ENCODE peak calls at places on chromosomes 1 and 21, in four cellular contexts. One of them, this sample, is unnamed.

GRCh38 chr1:17861685-17862084 is 106.6 kb downstream of the ACTL8 start:
- DNase-seq in spleen: no peak
- DNase-seq in suprapubic skin: no peak
- DNase-seq in body of pancreas: no peak
- DNase-seq in this sample: no peak

GRCh38 chr1:8294170-8294697 is 23.7 kb upstream of the SLC45A1 start:
- DNase-seq in spleen: no peak
- DNase-seq in suprapubic skin: no peak
- DNase-seq in body of pancreas: no peak
- DNase-seq in this sample: no peak

GRCh38 chr1:3065396-3065795 is 3.6 kb upstream of the PRDM16 start:
- DNase-seq in spleen: peak; percentile 54
- DNase-seq in suprapubic skin: peak; percentile 69
- DNase-seq in body of pancreas: no peak
- DNase-seq in this sample: no peak

GRCh38 chr1:40663324-40664166 is 1.9 kb downstream of the RIMS3 start:
- DNase-seq in spleen: no peak
- DNase-seq in suprapubic skin: no peak
- DNase-seq in body of pancreas: no peak
- DNase-seq in this sample: no peak

GRCh38 chr1:235102993-235103411 is 25.6 kb downstream of the TOMM20 start:
- DNase-seq in spleen: no peak
- DNase-seq in suprapubic skin: no peak
- DNase-seq in body of pancreas: no peak
- DNase-seq in this sample: no peak

GRCh38 chr1:202131956-202132821 is 9.5 kb downstream of the GPR37L1 start:
- DNase-seq in spleen: no peak
- DNase-seq in suprapubic skin: no peak
- DNase-seq in body of pancreas: peak; percentile 56
- DNase-seq in this sample: no peak

GRCh38 chr1:198328458-198329032 is 171.7 kb downstream of the NEK7 start:
- DNase-seq in spleen: no peak
- DNase-seq in suprapubic skin: no peak
- DNase-seq in body of pancreas: no peak
- DNase-seq in this sample: no peak

GRCh38 chr1:201022824-201023516 is 544 bp downstream of the KIF21B start:
- DNase-seq in spleen: peak; percentile 92
- DNase-seq in suprapubic skin: no peak
- DNase-seq in body of pancreas: peak; percentile 25
- DNase-seq in this sample: no peak

GRCh38 chr21:42599962-42600361 is 53.5 kb upstream of the PDE9A start:
- DNase-seq in spleen: no peak
- DNase-seq in suprapubic skin: peak; percentile 47
- DNase-seq in body of pancreas: no peak
- DNase-seq in this sample: no peak

GRCh38 chr1:64469614-64469976 is 334 bp upstream of the CACHD1 start:
- DNase-seq in spleen: no peak
- DNase-seq in suprapubic skin: no peak
- DNase-seq in body of pancreas: no peak
- DNase-seq in this sample: no peak

GRCh38 chr1:116494745-116495144 is 76.1 kb downstream of the CD58 start:
- DNase-seq in spleen: no peak
- DNase-seq in suprapubic skin: no peak
- DNase-seq in body of pancreas: peak; percentile 57
- DNase-seq in this sample: peak; percentile 26

GRCh38 chr21:41952568-41953248 is 1.1 kb downstream of the C2CD2 start:
- DNase-seq in spleen: peak; percentile 65
- DNase-seq in suprapubic skin: no peak
- DNase-seq in body of pancreas: no peak
- DNase-seq in this sample: no peak

GRCh38 chr1:75615664-75616435 is 4.9 kb upstream of the SLC44A5 start:
- DNase-seq in spleen: peak; percentile 79
- DNase-seq in suprapubic skin: peak; percentile 76
- DNase-seq in body of pancreas: peak; percentile 30
- DNase-seq in this sample: peak; percentile 78

GRCh38 chr1:27928216-27928954 is 6.4 kb upstream of the SMPDL3B start:
- DNase-seq in spleen: no peak
- DNase-seq in suprapubic skin: no peak
- DNase-seq in body of pancreas: no peak
- DNase-seq in this sample: no peak

GRCh38 chr1:89780721-89781120 is 40.1 kb upstream of the LRRC8D start:
- DNase-seq in spleen: no peak
- DNase-seq in suprapubic skin: no peak
- DNase-seq in body of pancreas: no peak
- DNase-seq in this sample: peak; percentile 16

GRCh38 chr1:215594640-215595039 is 27.5 kb downstream of the KCTD3 start:
- DNase-seq in spleen: no peak
- DNase-seq in suprapubic skin: no peak
- DNase-seq in body of pancreas: no peak
- DNase-seq in this sample: no peak

GRCh38 chr1:172843444-172843843 is 184.5 kb downstream of the FASLG start:
- DNase-seq in spleen: no peak
- DNase-seq in suprapubic skin: no peak
- DNase-seq in body of pancreas: no peak
- DNase-seq in this sample: no peak

GRCh38 chr1:245707941-245708340 is 553.2 kb downstream of the KIF26B start:
- DNase-seq in spleen: peak; percentile 43
- DNase-seq in suprapubic skin: no peak
- DNase-seq in body of pancreas: no peak
- DNase-seq in this sample: no peak

DNA sequence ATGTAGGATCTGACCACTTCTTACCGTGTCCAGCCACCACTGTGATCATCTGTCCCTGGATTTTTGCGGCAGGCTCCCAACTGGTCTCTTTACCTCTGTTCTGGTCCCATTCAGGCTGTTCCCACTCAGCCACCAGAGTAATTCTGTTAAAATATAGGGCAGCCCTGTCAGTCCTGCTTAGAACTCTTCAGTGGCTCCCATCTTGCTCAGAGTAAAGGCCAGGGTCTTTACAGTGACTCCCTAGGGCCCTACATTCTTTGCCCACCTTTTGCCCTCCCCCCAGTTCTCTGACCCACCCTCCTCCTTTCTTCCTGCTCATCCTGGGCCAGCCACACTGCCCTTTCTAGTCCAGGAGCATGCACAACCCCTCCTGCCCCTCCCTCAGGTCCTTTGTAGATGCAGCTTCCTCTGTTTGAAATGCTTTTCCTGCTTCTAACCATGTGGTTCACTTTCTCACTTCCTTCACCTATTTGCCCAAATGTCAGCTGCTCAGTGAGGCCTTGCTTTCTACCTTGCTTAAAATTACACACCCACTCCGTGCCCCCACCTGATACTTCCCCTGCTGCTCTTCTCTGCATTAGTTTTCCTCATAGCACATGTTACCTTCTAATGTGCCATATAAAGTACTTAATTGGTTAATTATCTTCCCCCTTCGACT is 7.8 kb downstream of the UBIAD1 start:
- DNase-seq in spleen: no peak
- DNase-seq in suprapubic skin: no peak
- DNase-seq in body of pancreas: no peak
- DNase-seq in this sample: no peak
- TF ChIP-seq CTCF in spleen: no peak
- TF ChIP-seq CTCF in suprapubic skin: no peak
- TF ChIP-seq CTCF in body of pancreas: no peak
- TF ChIP-seq CTCF in this sample: no peak

GRCh38 chr1:186152945-186153309 is 222.1 kb downstream of the TPR start:
- DNase-seq in spleen: no peak
- DNase-seq in suprapubic skin: no peak
- DNase-seq in body of pancreas: no peak
- DNase-seq in this sample: no peak

GRCh38 chr1:186154651-186155050 is 220.4 kb downstream of the TPR start:
- DNase-seq in spleen: no peak
- DNase-seq in suprapubic skin: no peak
- DNase-seq in body of pancreas: no peak
- DNase-seq in this sample: no peak

GRCh38 chr1:186152227-186152944 is 222.7 kb downstream of the TPR start:
- DNase-seq in spleen: no peak
- DNase-seq in suprapubic skin: no peak
- DNase-seq in body of pancreas: no peak
- DNase-seq in this sample: peak; percentile 55

GRCh38 chr1:186155594-186155993 is 219.5 kb downstream of the TPR start:
- DNase-seq in spleen: no peak
- DNase-seq in suprapubic skin: no peak
- DNase-seq in body of pancreas: peak; percentile 4
- DNase-seq in this sample: peak; percentile 28
- TF ChIP-seq CTCF in spleen: peak; percentile 25
- TF ChIP-seq CTCF in suprapubic skin: no peak
- TF ChIP-seq CTCF in body of pancreas: peak; percentile 18
- TF ChIP-seq CTCF in this sample: peak; percentile 55

DNA sequence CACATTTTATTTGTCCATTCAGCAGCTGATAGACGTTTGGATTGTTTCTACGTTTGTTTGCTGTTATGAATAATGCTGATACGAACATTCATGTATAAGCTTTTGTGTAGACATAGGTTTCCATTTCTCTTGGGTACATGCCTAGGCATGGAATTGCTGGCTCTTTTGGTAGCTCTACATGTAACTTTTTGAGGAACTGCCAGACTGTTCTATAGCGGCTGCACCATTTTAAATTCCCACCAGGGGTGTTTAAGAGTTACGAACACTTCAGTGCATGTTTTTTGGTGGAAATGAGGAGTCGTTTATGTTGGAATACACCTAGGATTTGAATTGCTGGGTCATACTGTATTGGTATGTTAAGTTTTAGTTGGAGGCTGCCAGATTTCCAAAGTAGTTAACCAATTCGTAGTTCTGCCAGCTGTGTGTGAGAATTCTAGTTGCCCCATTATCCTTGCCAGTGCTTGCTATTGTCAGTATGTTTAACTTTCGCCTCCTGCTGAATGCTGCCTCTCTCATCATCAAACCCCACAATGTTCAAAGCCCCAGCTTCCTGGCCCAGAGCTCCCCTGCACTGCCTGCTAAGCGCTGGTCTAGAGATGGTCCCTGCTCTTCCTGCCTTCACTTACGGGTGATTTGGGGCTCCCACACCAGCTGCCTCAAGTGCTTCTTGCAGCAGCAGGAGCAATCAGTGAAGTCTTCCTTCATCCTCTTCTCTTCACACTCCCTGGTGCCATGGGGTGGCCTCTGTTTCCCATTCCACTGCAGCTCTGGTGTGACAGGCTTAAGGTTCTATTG is 81.0 kb downstream of the MAN1C1 start:
- DNase-seq in spleen: no peak
- DNase-seq in suprapubic skin: no peak
- DNase-seq in body of pancreas: no peak
- DNase-seq in this sample: no peak
- TF ChIP-seq CTCF in spleen: no peak
- TF ChIP-seq CTCF in suprapubic skin: no peak
- TF ChIP-seq CTCF in body of pancreas: no peak
- TF ChIP-seq CTCF in this sample: no peak

DNA sequence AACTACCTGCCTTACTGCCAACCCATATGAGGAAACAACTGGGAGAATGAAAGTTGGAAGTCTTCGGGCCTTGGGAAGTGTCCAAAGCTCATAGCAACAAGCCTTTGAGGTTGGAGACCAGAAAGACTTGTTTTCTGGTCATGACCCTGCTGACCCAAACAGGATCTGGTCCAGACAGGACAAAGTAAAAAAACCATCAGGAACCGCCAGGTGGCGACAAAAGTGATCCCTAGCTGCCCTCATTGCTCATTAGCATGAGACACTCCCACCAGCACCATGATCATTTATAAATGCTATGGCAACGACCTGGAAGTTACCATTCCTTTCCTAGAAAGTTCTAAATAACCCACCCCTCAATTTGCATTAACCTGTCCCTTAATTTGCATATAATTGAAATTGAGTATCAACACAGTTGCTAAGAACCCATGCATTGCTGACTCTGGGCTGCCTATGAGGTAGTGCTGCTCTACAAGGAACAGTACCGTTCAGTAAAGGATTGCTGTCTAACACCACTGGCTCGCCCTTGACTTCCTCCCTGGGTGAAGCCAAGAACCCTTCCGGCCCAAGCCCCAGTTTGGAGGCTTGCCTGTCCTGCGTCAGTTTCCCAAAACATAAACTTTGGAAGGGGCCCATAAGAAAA is 89.0 kb downstream of the URB2 start:
- DNase-seq in spleen: no peak
- DNase-seq in suprapubic skin: no peak
- DNase-seq in body of pancreas: peak; percentile 92
- DNase-seq in this sample: no peak
- TF ChIP-seq CTCF in spleen: peak; percentile 49
- TF ChIP-seq CTCF in suprapubic skin: no peak
- TF ChIP-seq CTCF in body of pancreas: peak; percentile 67
- TF ChIP-seq CTCF in this sample: no peak

GRCh38 chr1:48242126-48242736 is 19.7 kb downstream of the SLC5A9 start:
- DNase-seq in spleen: no peak
- DNase-seq in suprapubic skin: no peak
- DNase-seq in body of pancreas: no peak
- DNase-seq in this sample: no peak
- TF ChIP-seq CTCF in spleen: no peak
- TF ChIP-seq CTCF in suprapubic skin: no peak
- TF ChIP-seq CTCF in body of pancreas: no peak
- TF ChIP-seq CTCF in this sample: no peak

GRCh38 chr1:44259090-44259489 is 45.8 kb downstream of the DMAP1 start:
- DNase-seq in spleen: no peak
- DNase-seq in suprapubic skin: no peak
- DNase-seq in body of pancreas: no peak
- DNase-seq in this sample: no peak
- TF ChIP-seq CTCF in spleen: no peak
- TF ChIP-seq CTCF in suprapubic skin: no peak
- TF ChIP-seq CTCF in body of pancreas: no peak
- TF ChIP-seq CTCF in this sample: no peak

GRCh38 chr1:107056426-107057196 is at the start of gene PRMT6:
- DNase-seq in spleen: peak; percentile 96
- DNase-seq in suprapubic skin: peak; percentile 86
- DNase-seq in body of pancreas: peak; percentile 85
- DNase-seq in this sample: peak; percentile 89
- TF ChIP-seq CTCF in spleen: peak; percentile 9
- TF ChIP-seq CTCF in suprapubic skin: no peak
- TF ChIP-seq CTCF in body of pancreas: peak; percentile 12
- TF ChIP-seq CTCF in this sample: no peak

GRCh38 chr1:87120779-87121178 is 206.3 kb downstream of the HS2ST1 start:
- DNase-seq in spleen: no peak
- DNase-seq in suprapubic skin: no peak
- DNase-seq in body of pancreas: no peak
- DNase-seq in this sample: no peak
- TF ChIP-seq CTCF in spleen: no peak
- TF ChIP-seq CTCF in suprapubic skin: no peak
- TF ChIP-seq CTCF in body of pancreas: no peak
- TF ChIP-seq CTCF in this sample: peak; percentile 23